ENCODE peak calls at places on chromosome 12, in six cellular contexts. C, M, J, T, X and Z are unnamed samples.

GRCh38 chr12:4705824-4706223 is 14.4 kb upstream of the GALNT8 start:
- DNase-seq in J (no peak), X (no peak), C (no peak), T (no peak), M (no peak), Z (no peak)

GRCh38 chr12:46459881-46460545 is 87.4 kb upstream of the SLC38A2 start:
- DNase-seq in J (no peak), M (no peak), C (no peak), X (no peak), T (no peak), Z (no peak)

GRCh38 chr12:2363836-2364565 is 311.2 kb downstream of the CACNA1C start:
- DNase-seq in X (no peak), J (no peak), C (no peak), M (no peak), T (no peak), Z (no peak)

GRCh38 chr12:131194166-131194565 is 240.5 kb downstream of the ADGRD1 start:
- DNase-seq in M (peak; percentile 77), C (no peak), X (no peak), T (no peak), J (no peak), Z (no peak)

GRCh38 chr12:2509137-2509536 is 285.6 kb upstream of the FKBP4 start:
- DNase-seq in C (no peak), M (no peak), T (no peak), X (no peak), J (no peak), Z (no peak)

GRCh38 chr12:46450279-46450748 is 77.7 kb upstream of the SLC38A2 start:
- DNase-seq in X (no peak), M (peak; percentile 28), C (no peak), T (no peak), J (no peak), Z (no peak)

GRCh38 chr12:120932058-120932457 is 27.9 kb upstream of the SPPL3 start:
- DNase-seq in J (no peak), T (no peak), C (no peak), X (no peak), M (no peak), Z (no peak)

GRCh38 chr12:124847675-124848074 is 16.0 kb downstream of the SCARB1 start:
- DNase-seq in X (peak; percentile 63), J (no peak), T (no peak), M (no peak), C (no peak), Z (no peak)

GRCh38 chr12:113381237-113381636 is 22.4 kb downstream of the SDS start:
- DNase-seq in T (no peak), X (no peak), C (no peak), J (no peak), M (no peak), Z (no peak)

GRCh38 chr12:102814691-102815367 is 102.2 kb downstream of the PAH start:
- DNase-seq in M (no peak), J (no peak), C (no peak), X (no peak), T (no peak), Z (no peak)

GRCh38 chr12:130460611-130461478 is 123.2 kb downstream of the PIWIL1 start:
- DNase-seq in M (no peak), X (no peak), J (no peak), C (no peak), T (no peak), Z (no peak)

GRCh38 chr12:44817687-44818086 is 58.4 kb downstream of the NELL2 start:
- DNase-seq in M (peak; percentile 9), T (no peak), X (no peak), J (no peak), C (no peak), Z (no peak)

GRCh38 chr12:106342397-106343212 is 14.9 kb upstream of the POLR3B start:
- DNase-seq in T (no peak), X (peak; percentile 39), C (no peak), M (no peak), J (no peak), Z (no peak)

GRCh38 chr12:109082751-109083150 is 10.5 kb downstream of the ALKBH2 start:
- DNase-seq in T (no peak), X (no peak), J (no peak), C (no peak), M (no peak), Z (no peak)

GRCh38 chr12:2451497-2451896 is 343.3 kb upstream of the FKBP4 start:
- DNase-seq in M (no peak), C (no peak), J (no peak), X (no peak), T (no peak), Z (no peak)

GRCh38 chr12:103901518-103902173 is 28.6 kb upstream of the HSP90B1 start:
- DNase-seq in C (no peak), J (no peak), T (no peak), X (no peak), M (no peak), Z (no peak)

GRCh38 chr12:4535092-4535491 is 3.6 kb upstream of the RAD51AP1 start:
- DNase-seq in T (no peak), M (no peak), J (no peak), C (no peak), X (no peak), Z (no peak)

GRCh38 chr12:10392394-10392930 is 2.6 kb upstream of the KLRK1 start:
- DNase-seq in M (no peak), X (no peak), J (no peak), T (no peak), C (peak; percentile 77), Z (no peak)

GRCh38 chr12:10393291-10393690 is 3.5 kb upstream of the KLRK1 start:
- DNase-seq in C (no peak), M (no peak), J (no peak), T (no peak), X (no peak), Z (no peak)

GRCh38 chr12:10397311-10397710 is 7.5 kb upstream of the KLRK1 start:
- DNase-seq in J (no peak), T (no peak), X (no peak), C (no peak), M (no peak), Z (no peak)

GRCh38 chr12:10398168-10398567 is 8.3 kb upstream of the KLRK1 start:
- DNase-seq in J (no peak), C (no peak), T (no peak), X (no peak), M (no peak), Z (no peak)

DNA sequence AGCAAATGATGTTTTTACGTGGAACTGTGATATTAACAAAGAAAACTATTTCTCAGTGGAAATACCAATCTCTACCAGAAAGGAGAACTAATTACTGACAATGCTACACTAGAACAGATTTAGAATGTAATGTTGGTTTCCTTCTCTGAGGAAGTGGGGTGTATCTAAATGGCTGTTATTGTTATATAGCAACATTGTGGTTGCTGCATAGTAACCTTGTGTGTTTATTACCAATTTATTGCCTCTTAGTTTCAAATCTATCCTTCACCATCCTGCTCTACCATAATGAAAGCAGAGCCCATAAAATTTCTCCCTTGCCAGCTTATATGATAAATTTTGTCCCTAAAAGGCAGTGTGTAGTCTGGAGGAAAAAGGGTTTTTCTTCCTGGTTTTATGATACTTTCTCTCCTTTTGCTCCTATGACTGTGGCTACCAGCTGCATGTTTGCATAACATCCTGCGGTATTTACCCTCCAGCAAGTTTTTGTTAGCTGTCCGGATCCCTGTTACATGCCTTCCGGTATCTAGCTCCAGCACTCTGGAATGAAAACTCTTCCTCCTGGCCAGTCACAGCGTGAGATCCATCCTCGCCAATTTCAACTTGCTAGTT is 5.7 kb upstream of the KLRK1 start:
- DNase-seq in J (no peak), M (no peak), T (no peak), C (peak; percentile 60), X (peak; percentile 85), Z (no peak)
- TF ChIP-seq POLR2A in J (no peak), M (no peak), T (no peak), C (no peak), X (no peak), Z (no peak)

DNA sequence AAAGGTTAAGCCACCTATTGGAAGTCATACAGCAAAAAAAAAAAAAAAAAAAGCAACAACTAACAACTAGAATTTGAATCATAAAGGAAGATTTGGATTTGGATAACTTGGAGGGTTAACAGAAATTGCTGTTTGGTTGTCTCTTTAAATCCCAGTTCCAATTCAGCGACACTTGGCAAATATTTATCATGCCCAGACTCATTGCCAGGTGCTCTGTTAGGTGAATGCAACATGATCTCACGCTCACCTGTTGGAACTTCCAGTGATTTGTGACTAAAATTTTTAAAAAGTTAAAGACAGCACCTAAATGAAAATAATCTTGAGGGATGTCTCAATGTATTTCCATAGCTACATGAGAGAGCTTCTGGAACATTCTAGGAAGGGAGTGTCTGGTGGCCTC is 103.7 kb downstream of the TBX3 start:
- DNase-seq in C (no peak), T (no peak), X (no peak), M (no peak), J (no peak), Z (no peak)
- TF ChIP-seq TAF1 in C (no peak), T (no peak), X (no peak), M (no peak), J (no peak), Z (no peak)

GRCh38 chr12:49623142-49623899 is at the start of gene PRPF40B:
- DNase-seq in J (peak; percentile 96), C (peak; percentile 36), X (peak; percentile 77), T (peak; percentile 95), M (peak; percentile 99), Z (peak; percentile 97)
- TF ChIP-seq POLR2A in J (peak; percentile 90), C (peak; percentile 90), X (peak; percentile 90), T (no peak), M (peak; percentile 89), Z (peak; percentile 94)

GRCh38 chr12:95319694-95320331 is 102.2 kb downstream of the VEZT start:
- DNase-seq in C (no peak), X (no peak), J (no peak), T (no peak), M (no peak), Z (no peak)
- TF ChIP-seq TAF1 in C (no peak), X (no peak), J (no peak), T (no peak), M (no peak), Z (no peak)

GRCh38 chr12:117695956-117696355 is 272.8 kb downstream of the KSR2 start:
- DNase-seq in C (no peak), X (no peak), M (no peak), T (no peak), J (no peak), Z (no peak)
- TF ChIP-seq POLR2A in C (no peak), X (no peak), M (no peak), T (no peak), J (no peak), Z (no peak)